ENCODE peak calls at places on chromosomes 4 and X, in six cellular contexts. G is K562, L is GM12878, P is HCT116, Q is HepG2, T is H1. C is an unnamed sample. For H3K27me3 and H3K9me3, the result is how much of the 10 kb centered on the place peaks cover.

GRCh38 chr4:137755033-137755471 is 222.8 kb upstream of the PCDH18 start:
- DNase-seq in G (no peak), L (no peak), P (peak), Q (no peak), T (no peak), C (no peak)

GRCh38 chrX:1581132-1581531 is 10.3 kb upstream of the AKAP17A start:
- DNase-seq in G (peak), L (no peak), P (no peak), Q (peak), T (peak), C (peak)

GRCh38 chrX:107135076-107135964 is 16.7 kb upstream of the RBM41 start:
- DNase-seq in G (peak), L (no peak), P (peak), Q (peak), T (no peak), C (no peak)

GRCh38 chr4:164252286-164252685 is 501.6 kb upstream of the SMIM31 start:
- DNase-seq in G (no peak), L (no peak), P (no peak), Q (no peak), T (peak), C (peak)

GRCh38 chr4:139607302-139608060 is 51.5 kb upstream of the SETD7 start:
- DNase-seq in G (no peak), L (no peak), P (no peak), Q (no peak), T (no peak), C (no peak)

GRCh38 chr4:166538491-166539005 is 665.5 kb downstream of the TLL1 start:
- DNase-seq in G (no peak), L (no peak), P (no peak), Q (no peak), T (no peak), C (no peak)

GRCh38 chr4:99723555-99724450 is 66.2 kb upstream of the C4orf54 start:
- DNase-seq in G (peak), L (no peak), P (peak), Q (peak), T (no peak), C (no peak)

GRCh38 chr4:145937021-145937861 is 1.4 kb downstream of the ZNF827 start:
- DNase-seq in G (no peak), L (no peak), P (no peak), Q (no peak), T (no peak), C (peak)

GRCh38 chr4:140071806-140072205 is 82.2 kb downstream of the MAML3 start:
- DNase-seq in G (no peak), L (peak), P (no peak), Q (no peak), T (no peak), C (no peak)

GRCh38 chr4:13627185-13627605 is 330 bp downstream of the BOD1L1 start:
- DNase-seq in G (peak), L (no peak), P (no peak), Q (no peak), T (no peak), C (no peak)

GRCh38 chrX:151505796-151506195 is 57.7 kb upstream of the PASD1 start:
- DNase-seq in G (peak), L (no peak), P (peak), Q (peak), T (no peak), C (no peak)

GRCh38 chr4:95548738-95549245 is at the start of gene UNC5C:
- DNase-seq in G (no peak), L (no peak), P (no peak), Q (no peak), T (no peak), C (no peak)

GRCh38 chr4:92261256-92261655 is 42.5 kb upstream of the GRID2 start:
- DNase-seq in G (no peak), L (no peak), P (no peak), Q (no peak), T (no peak), C (no peak)

GRCh38 chr4:108043536-108043935 is 53.8 kb downstream of the HADH start:
- DNase-seq in G (no peak), L (no peak), P (no peak), Q (no peak), T (no peak), C (no peak)

DNA sequence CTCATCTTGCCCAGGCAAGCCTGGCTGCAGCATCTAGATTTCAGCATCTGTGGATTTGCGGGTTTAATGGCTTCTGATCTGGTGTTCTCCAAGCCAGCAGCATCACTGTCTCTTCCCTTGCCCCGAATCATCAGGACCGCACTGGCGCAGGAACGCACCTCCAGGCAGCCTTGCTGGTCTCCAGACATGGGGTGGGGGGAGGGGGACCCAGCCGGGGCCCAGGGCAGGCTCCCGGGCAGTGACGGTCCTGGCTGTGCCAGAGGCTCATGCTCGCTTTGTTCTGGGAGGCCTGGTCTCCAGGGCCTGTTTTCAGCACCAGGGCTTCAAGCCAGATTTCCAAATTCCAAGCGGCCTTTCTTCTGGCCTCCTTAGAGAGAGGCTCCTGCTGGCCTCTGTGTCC is 4.9 kb downstream of the CFAP99 start:
- DNase-seq in G (no peak), L (no peak), P (no peak), Q (no peak), T (no peak), C (no peak)
- H3K27me3 ChIP-seq in G (under half), L (under half), P (under half), Q (under half), T (under half), C (under half)

DNA sequence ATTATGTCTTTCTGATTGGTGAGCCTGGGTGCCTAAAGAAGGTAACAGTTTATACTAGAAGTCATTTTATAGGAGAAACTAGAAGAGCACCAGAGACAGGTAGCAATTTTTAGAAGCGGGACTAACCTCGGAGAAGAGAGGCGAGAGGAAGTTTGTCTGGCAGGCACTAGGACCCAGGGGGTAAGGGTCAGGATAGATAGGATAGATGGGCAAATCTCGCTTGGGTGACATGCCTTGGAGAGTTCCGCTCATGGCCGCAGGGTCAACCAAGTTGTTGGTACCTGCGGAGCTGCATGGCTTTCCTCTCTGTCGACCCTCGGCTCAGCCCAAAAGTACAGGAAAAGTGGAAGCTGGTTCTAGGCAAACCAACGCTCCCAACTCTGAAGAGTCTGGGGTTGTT is 11.3 kb downstream of the PI4K2B start:
- DNase-seq in G (no peak), L (no peak), P (no peak), Q (no peak), T (no peak), C (no peak)
- H3K9me3 ChIP-seq in G (under half), L (under half), P (under half), Q (under half), T (under half), C (under half)

GRCh38 chr4:7793186-7793585 is 146.5 kb downstream of the AFAP1 start:
- DNase-seq in G (no peak), L (no peak), P (no peak), Q (no peak), T (no peak), C (no peak)
- TF ChIP-seq ZNF274 in G (no peak), L (no peak), P (no peak), Q (no peak), T (no peak), C (no peak)

DNA sequence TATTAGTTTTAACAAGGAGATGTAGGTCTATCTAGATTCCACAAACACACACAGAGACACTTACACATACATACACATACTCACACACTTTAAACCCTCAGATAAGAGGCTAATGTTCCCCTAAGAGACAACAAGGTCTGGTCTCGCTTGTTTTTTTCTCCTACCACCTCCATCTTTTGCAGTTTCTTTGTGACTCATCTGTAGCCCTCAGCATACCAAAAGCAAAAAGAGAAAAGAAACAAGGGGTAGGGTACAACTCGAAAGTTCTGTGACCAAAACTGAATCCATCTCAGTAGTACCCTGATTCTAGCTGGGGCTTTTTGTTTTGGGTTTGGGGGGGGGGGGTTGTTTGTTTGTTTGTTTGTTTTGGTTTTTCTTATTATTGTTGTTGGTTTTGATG is 12.2 kb upstream of the EXOSC9 start:
- DNase-seq in G (no peak), L (peak), P (no peak), Q (no peak), T (no peak), C (no peak)
- H3K27me3 ChIP-seq in G (under half), L (under half), P (under half), Q (under half), T (under half), C (under half)

DNA sequence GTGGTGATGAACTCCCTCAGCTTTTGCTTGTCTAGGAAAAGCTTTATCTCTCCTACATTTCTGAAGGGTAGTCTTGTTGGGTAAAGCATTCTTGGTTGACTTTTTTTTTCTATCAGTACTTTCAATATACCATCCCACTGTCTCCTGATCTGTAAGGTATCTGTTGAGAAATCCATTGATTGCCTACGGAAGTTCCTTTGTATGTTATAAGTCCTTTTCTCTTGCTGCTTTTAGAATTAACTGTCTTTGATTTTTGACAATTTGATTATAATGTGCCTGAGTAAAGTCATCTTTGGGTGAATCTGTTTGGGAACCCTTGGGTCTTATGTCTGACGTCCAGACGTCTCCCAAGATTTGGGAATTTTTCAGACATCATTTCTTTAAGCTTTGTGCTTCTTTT is 30.8 kb downstream of the SCLT1 start:
- DNase-seq in G (no peak), L (no peak), P (no peak), Q (no peak), T (no peak), C (no peak)
- H3K9me3 ChIP-seq in G (under half), L (under half), P (under half), Q (half or more), T (under half), C (half or more)

DNA sequence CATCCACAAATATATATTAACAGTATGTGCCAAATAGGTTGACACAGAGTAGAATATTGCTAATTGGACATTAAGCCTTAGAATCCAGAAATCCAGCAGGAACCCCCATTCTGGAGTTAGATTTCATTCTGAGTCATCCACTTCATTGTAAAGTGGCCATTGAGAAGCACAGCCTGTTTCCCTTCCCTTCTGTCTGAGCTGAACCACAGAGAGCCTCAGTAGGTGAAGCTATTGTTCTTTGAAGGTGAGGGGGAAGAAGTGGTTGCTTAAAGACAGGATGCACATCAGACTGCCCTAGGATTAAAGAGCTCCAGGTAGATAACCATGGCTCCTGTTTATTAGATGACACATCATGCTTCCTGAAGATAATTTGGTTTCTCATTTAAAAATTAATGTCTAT is 30.6 kb upstream of the MCF2 start:
- DNase-seq in G (no peak), L (no peak), P (no peak), Q (no peak), T (no peak), C (no peak)
- TF ChIP-seq ZNF274 in G (no peak), L (no peak), P (no peak), Q (no peak), T (no peak), C (no peak)

DNA sequence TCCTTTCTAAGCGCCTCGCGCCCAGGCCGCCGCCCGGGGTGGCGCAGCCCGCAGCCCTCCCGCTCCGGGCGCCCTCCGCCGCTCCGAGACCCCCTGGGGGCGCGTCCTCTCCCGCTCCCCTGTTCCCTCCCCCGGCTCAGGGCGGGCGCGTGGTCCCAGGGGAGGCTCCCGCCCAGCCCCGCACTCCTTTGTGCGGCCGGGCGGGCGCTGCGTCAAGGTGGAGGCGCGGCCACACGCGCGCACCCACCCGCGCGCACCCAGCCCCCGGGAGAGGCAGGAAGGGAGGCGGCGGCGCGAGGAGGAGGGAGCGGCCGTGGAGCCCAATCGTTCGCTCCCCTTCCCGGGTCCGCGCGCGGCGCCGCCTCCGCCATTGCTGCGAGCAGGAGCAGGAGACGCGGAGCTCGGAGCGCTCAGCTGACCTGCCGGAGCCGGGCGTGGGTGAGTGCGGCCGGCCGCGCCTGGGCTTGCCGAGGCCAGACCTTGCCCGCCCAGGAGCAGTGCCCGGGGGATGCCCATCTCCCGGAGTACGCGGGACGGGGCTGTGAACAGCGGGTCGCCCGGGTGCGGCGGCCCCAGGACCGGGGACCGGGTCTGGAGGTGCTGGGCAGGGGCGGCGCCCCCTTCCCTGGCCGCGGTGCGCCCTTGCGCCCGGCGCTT is at the start of gene NSG1:
- DNase-seq in G (no peak), L (no peak), P (no peak), Q (no peak), T (no peak), C (no peak)
- H3K27me3 ChIP-seq in G (half or more), L (under half), P (under half), Q (under half), T (under half), C (half or more)